ENCODE peak calls at places on chromosomes 2 and 18, in seven cellular contexts. A, X, M, V, E, F and G are unnamed samples. For H3K4me1, the result is how much of the 10 kb centered on the place peaks cover.

GRCh38 chr18:47485221-47485797 is 233.8 kb upstream of the SKOR2 start:
- DNase-seq in V (no peak), M (no peak), X (no peak), E (no peak), F (no peak), A (peak), G (no peak)

GRCh38 chr2:42060028-42060427 is 12.2 kb downstream of the PKDCC start:
- DNase-seq in M (no peak), E (no peak), F (no peak), X (no peak), A (no peak), V (no peak), G (no peak)

GRCh38 chr2:238157506-238158017 is 1.2 kb upstream of the ERFE start:
- DNase-seq in V (no peak), F (no peak), X (no peak), A (no peak), M (no peak), E (peak), G (no peak)

GRCh38 chr2:133092571-133092970 is 422.6 kb upstream of the LYPD1 start:
- DNase-seq in A (no peak), M (no peak), F (peak), X (no peak), V (no peak), E (no peak), G (peak)

GRCh38 chr2:119106301-119106897 is 52.2 kb downstream of the C1QL2 start:
- DNase-seq in E (no peak), V (no peak), A (peak), X (no peak), M (peak), F (peak), G (no peak)

GRCh38 chr18:47931707-47932103 is 1.2 kb upstream of the SMAD2 start:
- DNase-seq in E (no peak), F (no peak), X (no peak), A (no peak), M (peak), V (peak), G (peak)

GRCh38 chr18:68438983-68439382 is 275.9 kb downstream of the TMX3 start:
- DNase-seq in E (peak), F (peak), X (no peak), V (no peak), M (no peak), A (no peak), G (no peak)

GRCh38 chr2:226031962-226032441 is 632.5 kb downstream of the NYAP2 start:
- DNase-seq in F (peak), V (peak), M (no peak), X (no peak), A (no peak), E (no peak), G (no peak)

GRCh38 chr2:166957686-166958085 is 69.4 kb downstream of the XIRP2 start:
- DNase-seq in X (no peak), M (no peak), A (no peak), F (peak), V (no peak), E (no peak), G (no peak)

GRCh38 chr2:70214958-70215357 is 24.1 kb upstream of the C2orf42 start:
- DNase-seq in X (no peak), E (no peak), V (no peak), F (peak), M (no peak), A (no peak), G (no peak)

GRCh38 chr2:241020201-241020600 is 21.8 kb downstream of the SNED1 start:
- DNase-seq in X (peak), E (no peak), V (no peak), F (no peak), M (no peak), A (no peak), G (no peak)
- H3K4me1 ChIP-seq in X (under half), E (under half), V (under half), F (under half), M (under half), A (under half), G (under half)

DNA sequence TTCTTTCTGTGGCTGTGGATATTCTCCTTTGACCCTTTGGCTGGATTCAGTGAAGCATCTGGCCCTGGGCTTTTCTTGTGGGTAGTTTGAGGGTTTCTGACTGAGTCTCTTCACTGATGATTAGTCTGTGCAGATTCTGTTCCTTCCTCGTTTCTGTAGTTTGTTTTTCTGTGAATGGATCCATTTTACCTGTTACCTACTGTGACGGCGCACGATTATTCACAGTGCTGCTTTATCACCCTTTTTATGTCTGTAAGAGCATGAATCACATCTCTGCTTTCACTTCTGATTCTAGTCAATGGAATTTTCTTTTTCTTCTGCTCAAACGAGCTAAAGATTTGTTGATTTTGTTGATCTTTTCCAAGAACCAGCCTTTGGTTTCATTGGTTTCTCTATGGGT is 60.8 kb downstream of the SLC66A2 start:
- DNase-seq in M (no peak), V (no peak), F (no peak), A (no peak), E (no peak), X (no peak), G (no peak)
- H3K27ac ChIP-seq in M (no peak), V (no peak), F (no peak), A (no peak), E (no peak), X (no peak), G (no peak)

GRCh38 chr2:205180730-205181129 is 501.6 kb upstream of the NRP2 start:
- DNase-seq in X (no peak), M (no peak), F (no peak), E (no peak), A (no peak), V (no peak), G (no peak)
- H3K4me1 ChIP-seq in X (under half), M (under half), F (under half), E (under half), A (under half), V (under half), G (under half)

DNA sequence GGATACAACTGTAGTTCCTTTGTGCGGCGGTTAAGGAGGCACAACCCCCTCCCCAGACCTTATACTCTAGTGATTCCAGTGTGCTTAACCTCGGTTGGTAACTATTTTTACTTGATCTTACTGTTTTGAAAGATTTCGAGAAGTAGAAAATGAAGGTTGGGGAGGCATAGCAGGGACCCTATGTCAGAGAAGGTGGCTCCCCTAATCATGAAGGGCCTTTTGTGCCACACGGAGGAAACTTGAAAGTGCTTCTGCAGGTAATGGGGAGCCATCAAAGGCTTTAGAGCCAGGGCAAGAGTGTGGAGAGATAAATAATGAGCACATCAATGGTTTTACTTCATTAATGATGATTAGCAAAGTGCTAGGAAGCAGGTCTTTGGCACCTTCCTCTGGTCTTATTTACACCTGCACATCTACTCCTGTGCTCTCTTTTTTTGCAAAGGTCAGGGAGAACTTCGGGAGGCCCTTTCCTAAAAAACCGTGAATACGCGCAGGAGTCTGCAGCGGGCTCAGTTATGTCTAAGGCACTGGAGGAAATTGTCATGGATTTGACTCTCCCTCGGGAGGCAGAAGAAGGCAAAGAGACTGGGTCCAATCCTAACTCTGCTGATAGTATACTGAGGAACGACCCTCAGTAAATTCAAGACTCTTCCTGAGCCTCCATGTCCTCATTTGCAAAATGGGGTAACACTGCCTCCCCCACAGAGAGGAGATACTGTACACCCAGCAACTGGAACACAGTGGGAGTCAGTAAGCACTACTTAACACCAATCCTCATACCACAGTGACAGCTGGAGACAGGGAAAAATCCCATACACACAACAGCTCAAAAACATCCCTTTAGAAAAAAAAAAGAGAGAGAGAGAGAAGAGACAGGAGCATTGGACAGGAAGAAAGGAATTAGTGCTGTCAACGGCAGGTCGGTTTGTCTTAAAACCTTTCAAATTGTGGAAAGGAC is 81.6 kb downstream of the DDX1 start:
- DNase-seq in E (no peak), X (no peak), F (no peak), V (no peak), M (no peak), A (no peak), G (no peak)
- H3K27ac ChIP-seq in E (no peak), X (no peak), F (no peak), V (no peak), M (no peak), A (no peak), G (no peak)

GRCh38 chr2:46248171-46248570 is 49.0 kb upstream of the EPAS1 start:
- DNase-seq in E (no peak), F (no peak), M (no peak), V (no peak), X (no peak), A (no peak), G (no peak)
- H3K4me1 ChIP-seq in E (under half), F (under half), M (under half), V (under half), X (under half), A (under half), G (under half)

GRCh38 chr18:23377669-23378469 is 75.2 kb upstream of the RIOK3 start:
- DNase-seq in X (no peak), E (no peak), F (peak), V (no peak), M (no peak), A (no peak), G (peak)

GRCh38 chr18:23380817-23381216 is 72.3 kb upstream of the RIOK3 start:
- DNase-seq in M (no peak), A (no peak), X (no peak), E (no peak), V (no peak), F (peak), G (no peak)

GRCh38 chr18:23380001-23380550 is 73.0 kb upstream of the RIOK3 start:
- DNase-seq in A (no peak), V (no peak), F (peak), X (no peak), M (no peak), E (no peak), G (peak)

GRCh38 chr18:23373564-23373963 is 79.5 kb upstream of the RIOK3 start:
- DNase-seq in X (no peak), F (no peak), M (no peak), E (no peak), V (no peak), A (no peak), G (no peak)

DNA sequence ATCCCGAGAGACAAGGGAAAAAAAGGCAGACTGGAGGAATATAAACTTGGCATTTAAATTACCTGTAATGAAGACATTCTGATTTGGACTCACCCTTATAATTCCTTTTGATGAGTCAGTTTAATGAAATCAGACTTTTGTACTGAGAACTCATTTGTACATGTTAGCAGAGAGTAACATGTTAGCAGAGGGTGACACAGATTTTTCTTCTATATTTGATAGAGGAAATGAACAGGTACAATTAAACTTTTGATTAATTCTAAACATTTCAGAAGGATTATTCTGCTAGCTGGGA is 74.7 kb upstream of the RIOK3 start:
- DNase-seq in A (no peak), V (no peak), X (no peak), M (no peak), F (peak), E (no peak), G (peak)
- H3K27ac ChIP-seq in A (no peak), V (peak), X (no peak), M (no peak), F (peak), E (peak), G (peak)